ENCODE peak calls at places on chromosomes 1 and 21, in nine cellular contexts. One of them, this sample, is unnamed.

GRCh38 chr1:231049121-231049979 is 9.3 kb upstream of the FAM89A start:
- DNase-seq in testis: no peak
- DNase-seq in PC-3: no peak
- DNase-seq in stomach: no peak
- DNase-seq in uterus: no peak
- DNase-seq in coronary artery: no peak
- DNase-seq in psoas muscle: no peak
- DNase-seq in choroid plexus epithelial cell: no peak
- DNase-seq in LNCaP clone FGC: no peak
- DNase-seq in this sample: no peak

GRCh38 chr1:229572286-229572685 is 13.8 kb upstream of the ABCB10 start:
- DNase-seq in testis: no peak
- DNase-seq in PC-3: no peak
- DNase-seq in stomach: no peak
- DNase-seq in uterus: no peak
- DNase-seq in coronary artery: no peak
- DNase-seq in psoas muscle: no peak
- DNase-seq in choroid plexus epithelial cell: no peak
- DNase-seq in LNCaP clone FGC: no peak
- DNase-seq in this sample: no peak

GRCh38 chr21:21232320-21232719 is 234.1 kb downstream of the NCAM2 start:
- DNase-seq in testis: peak
- DNase-seq in PC-3: peak
- DNase-seq in stomach: no peak
- DNase-seq in uterus: no peak
- DNase-seq in coronary artery: no peak
- DNase-seq in psoas muscle: no peak
- DNase-seq in choroid plexus epithelial cell: peak
- DNase-seq in LNCaP clone FGC: peak
- DNase-seq in this sample: peak

GRCh38 chr21:29938968-29939858 is 583 bp downstream of the GRIK1 start:
- DNase-seq in testis: peak
- DNase-seq in PC-3: no peak
- DNase-seq in stomach: no peak
- DNase-seq in uterus: no peak
- DNase-seq in coronary artery: no peak
- DNase-seq in psoas muscle: no peak
- DNase-seq in choroid plexus epithelial cell: peak
- DNase-seq in LNCaP clone FGC: no peak
- DNase-seq in this sample: peak

GRCh38 chr1:1001631-1002300 is 1.9 kb upstream of the HES4 start:
- DNase-seq in testis: peak
- DNase-seq in PC-3: peak
- DNase-seq in stomach: peak
- DNase-seq in uterus: peak
- DNase-seq in coronary artery: no peak
- DNase-seq in psoas muscle: peak
- DNase-seq in choroid plexus epithelial cell: no peak
- DNase-seq in LNCaP clone FGC: no peak
- DNase-seq in this sample: peak

GRCh38 chr1:193417945-193418744 is 231.7 kb upstream of the B3GALT2 start:
- DNase-seq in testis: no peak
- DNase-seq in PC-3: no peak
- DNase-seq in stomach: no peak
- DNase-seq in uterus: no peak
- DNase-seq in coronary artery: no peak
- DNase-seq in psoas muscle: no peak
- DNase-seq in choroid plexus epithelial cell: peak
- DNase-seq in LNCaP clone FGC: no peak
- DNase-seq in this sample: peak

GRCh38 chr1:153616144-153616884 is at the start of gene S100A14:
- DNase-seq in testis: no peak
- DNase-seq in PC-3: peak
- DNase-seq in stomach: peak
- DNase-seq in uterus: no peak
- DNase-seq in coronary artery: no peak
- DNase-seq in psoas muscle: no peak
- DNase-seq in choroid plexus epithelial cell: no peak
- DNase-seq in LNCaP clone FGC: no peak
- DNase-seq in this sample: no peak

GRCh38 chr1:38361566-38361965 is 315.0 kb upstream of the POU3F1 start:
- DNase-seq in testis: no peak
- DNase-seq in PC-3: no peak
- DNase-seq in stomach: no peak
- DNase-seq in uterus: no peak
- DNase-seq in coronary artery: peak
- DNase-seq in psoas muscle: no peak
- DNase-seq in choroid plexus epithelial cell: no peak
- DNase-seq in LNCaP clone FGC: no peak
- DNase-seq in this sample: no peak

GRCh38 chr1:23506376-23507107 is 22.6 kb upstream of the ASAP3 start:
- DNase-seq in testis: no peak
- DNase-seq in PC-3: no peak
- DNase-seq in stomach: no peak
- DNase-seq in uterus: no peak
- DNase-seq in coronary artery: no peak
- DNase-seq in psoas muscle: no peak
- DNase-seq in choroid plexus epithelial cell: no peak
- DNase-seq in LNCaP clone FGC: no peak
- DNase-seq in this sample: no peak

GRCh38 chr1:102852583-102852982 is 255.7 kb downstream of the COL11A1 start:
- DNase-seq in testis: no peak
- DNase-seq in PC-3: peak
- DNase-seq in stomach: no peak
- DNase-seq in uterus: no peak
- DNase-seq in coronary artery: no peak
- DNase-seq in psoas muscle: no peak
- DNase-seq in choroid plexus epithelial cell: no peak
- DNase-seq in LNCaP clone FGC: no peak
- DNase-seq in this sample: no peak

GRCh38 chr21:27582246-27582945 is 615.5 kb upstream of the ADAMTS5 start:
- DNase-seq in testis: no peak
- DNase-seq in PC-3: no peak
- DNase-seq in stomach: no peak
- DNase-seq in uterus: no peak
- DNase-seq in coronary artery: no peak
- DNase-seq in psoas muscle: no peak
- DNase-seq in choroid plexus epithelial cell: peak
- DNase-seq in LNCaP clone FGC: no peak
- DNase-seq in this sample: peak

GRCh38 chr1:50481142-50481736 is 58.0 kb upstream of the DMRTA2 start:
- DNase-seq in testis: no peak
- DNase-seq in PC-3: no peak
- DNase-seq in stomach: no peak
- DNase-seq in uterus: no peak
- DNase-seq in coronary artery: no peak
- DNase-seq in psoas muscle: no peak
- DNase-seq in choroid plexus epithelial cell: no peak
- DNase-seq in LNCaP clone FGC: no peak
- DNase-seq in this sample: no peak

GRCh38 chr1:165875171-165875570 is 47.8 kb downstream of the UCK2 start:
- DNase-seq in testis: no peak
- DNase-seq in PC-3: no peak
- DNase-seq in stomach: peak
- DNase-seq in uterus: no peak
- DNase-seq in coronary artery: no peak
- DNase-seq in psoas muscle: no peak
- DNase-seq in choroid plexus epithelial cell: no peak
- DNase-seq in LNCaP clone FGC: no peak
- DNase-seq in this sample: no peak

GRCh38 chr1:7584157-7584556 is 186.9 kb upstream of the VAMP3 start:
- DNase-seq in testis: no peak
- DNase-seq in PC-3: no peak
- DNase-seq in stomach: no peak
- DNase-seq in uterus: no peak
- DNase-seq in coronary artery: no peak
- DNase-seq in psoas muscle: no peak
- DNase-seq in choroid plexus epithelial cell: no peak
- DNase-seq in LNCaP clone FGC: no peak
- DNase-seq in this sample: no peak

GRCh38 chr1:75588779-75589475 is 22.0 kb downstream of the SLC44A5 start:
- DNase-seq in testis: no peak
- DNase-seq in PC-3: peak
- DNase-seq in stomach: no peak
- DNase-seq in uterus: no peak
- DNase-seq in coronary artery: no peak
- DNase-seq in psoas muscle: no peak
- DNase-seq in choroid plexus epithelial cell: no peak
- DNase-seq in LNCaP clone FGC: peak
- DNase-seq in this sample: no peak

GRCh38 chr1:186950547-186950946 is 121.8 kb downstream of the PLA2G4A start:
- DNase-seq in testis: no peak
- DNase-seq in PC-3: peak
- DNase-seq in stomach: no peak
- DNase-seq in uterus: no peak
- DNase-seq in coronary artery: no peak
- DNase-seq in psoas muscle: no peak
- DNase-seq in choroid plexus epithelial cell: peak
- DNase-seq in LNCaP clone FGC: no peak
- DNase-seq in this sample: peak

GRCh38 chr1:168498159-168498609 is 45.6 kb downstream of the XCL2 start:
- DNase-seq in testis: no peak
- DNase-seq in PC-3: no peak
- DNase-seq in stomach: no peak
- DNase-seq in uterus: no peak
- DNase-seq in coronary artery: no peak
- DNase-seq in psoas muscle: no peak
- DNase-seq in choroid plexus epithelial cell: peak
- DNase-seq in LNCaP clone FGC: no peak
- DNase-seq in this sample: peak

GRCh38 chr21:20424943-20425342 is 573.3 kb upstream of the NCAM2 start:
- DNase-seq in testis: no peak
- DNase-seq in PC-3: no peak
- DNase-seq in stomach: no peak
- DNase-seq in uterus: no peak
- DNase-seq in coronary artery: no peak
- DNase-seq in psoas muscle: no peak
- DNase-seq in choroid plexus epithelial cell: no peak
- DNase-seq in LNCaP clone FGC: no peak
- DNase-seq in this sample: no peak

GRCh38 chr1:59900640-59901039 is 25.9 kb downstream of the CYP2J2 start:
- DNase-seq in testis: no peak
- DNase-seq in PC-3: no peak
- DNase-seq in stomach: no peak
- DNase-seq in uterus: no peak
- DNase-seq in coronary artery: no peak
- DNase-seq in psoas muscle: no peak
- DNase-seq in choroid plexus epithelial cell: no peak
- DNase-seq in LNCaP clone FGC: no peak
- DNase-seq in this sample: no peak
- TF ChIP-seq CTCF in testis: no peak
- TF ChIP-seq CTCF in PC-3: peak
- TF ChIP-seq CTCF in stomach: no peak
- TF ChIP-seq CTCF in uterus: no peak
- TF ChIP-seq CTCF in coronary artery: no peak
- TF ChIP-seq CTCF in psoas muscle: no peak
- TF ChIP-seq CTCF in choroid plexus epithelial cell: no peak
- TF ChIP-seq CTCF in LNCaP clone FGC: peak
- TF ChIP-seq CTCF in this sample: no peak

GRCh38 chr1:99808391-99809115 is 41.6 kb upstream of the AGL start:
- DNase-seq in testis: peak
- DNase-seq in PC-3: peak
- DNase-seq in stomach: no peak
- DNase-seq in uterus: peak
- DNase-seq in coronary artery: no peak
- DNase-seq in psoas muscle: no peak
- DNase-seq in choroid plexus epithelial cell: peak
- DNase-seq in LNCaP clone FGC: peak
- DNase-seq in this sample: peak
- H3K4me3 ChIP-seq in testis: no peak
- H3K4me3 ChIP-seq in PC-3: peak
- H3K4me3 ChIP-seq in stomach: no peak
- H3K4me3 ChIP-seq in uterus: no peak
- H3K4me3 ChIP-seq in coronary artery: peak
- H3K4me3 ChIP-seq in psoas muscle: peak
- H3K4me3 ChIP-seq in choroid plexus epithelial cell: peak
- H3K4me3 ChIP-seq in LNCaP clone FGC: no peak
- H3K4me3 ChIP-seq in this sample: no peak

GRCh38 chr1:8598060-8598724 is 219.2 kb downstream of the RERE start:
- DNase-seq in testis: peak
- DNase-seq in PC-3: no peak
- DNase-seq in stomach: peak
- DNase-seq in uterus: peak
- DNase-seq in coronary artery: no peak
- DNase-seq in psoas muscle: no peak
- DNase-seq in choroid plexus epithelial cell: peak
- DNase-seq in LNCaP clone FGC: no peak
- DNase-seq in this sample: peak
- TF ChIP-seq CTCF in testis: peak
- TF ChIP-seq CTCF in PC-3: peak
- TF ChIP-seq CTCF in stomach: peak
- TF ChIP-seq CTCF in uterus: peak
- TF ChIP-seq CTCF in coronary artery: peak
- TF ChIP-seq CTCF in psoas muscle: peak
- TF ChIP-seq CTCF in choroid plexus epithelial cell: peak
- TF ChIP-seq CTCF in LNCaP clone FGC: peak
- TF ChIP-seq CTCF in this sample: peak

GRCh38 chr1:151706464-151707415 is 9.9 kb downstream of the CELF3 start:
- DNase-seq in testis: no peak
- DNase-seq in PC-3: no peak
- DNase-seq in stomach: no peak
- DNase-seq in uterus: no peak
- DNase-seq in coronary artery: no peak
- DNase-seq in psoas muscle: no peak
- DNase-seq in choroid plexus epithelial cell: no peak
- DNase-seq in LNCaP clone FGC: no peak
- DNase-seq in this sample: no peak
- H3K4me3 ChIP-seq in testis: no peak
- H3K4me3 ChIP-seq in PC-3: no peak
- H3K4me3 ChIP-seq in stomach: no peak
- H3K4me3 ChIP-seq in uterus: no peak
- H3K4me3 ChIP-seq in coronary artery: no peak
- H3K4me3 ChIP-seq in psoas muscle: no peak
- H3K4me3 ChIP-seq in choroid plexus epithelial cell: no peak
- H3K4me3 ChIP-seq in LNCaP clone FGC: no peak
- H3K4me3 ChIP-seq in this sample: no peak

GRCh38 chr1:63368131-63368530 is 704 bp downstream of the ALG6 start:
- DNase-seq in testis: no peak
- DNase-seq in PC-3: no peak
- DNase-seq in stomach: no peak
- DNase-seq in uterus: no peak
- DNase-seq in coronary artery: no peak
- DNase-seq in psoas muscle: no peak
- DNase-seq in choroid plexus epithelial cell: peak
- DNase-seq in LNCaP clone FGC: no peak
- DNase-seq in this sample: no peak
- TF ChIP-seq CTCF in testis: no peak
- TF ChIP-seq CTCF in PC-3: no peak
- TF ChIP-seq CTCF in stomach: no peak
- TF ChIP-seq CTCF in uterus: no peak
- TF ChIP-seq CTCF in coronary artery: no peak
- TF ChIP-seq CTCF in psoas muscle: no peak
- TF ChIP-seq CTCF in choroid plexus epithelial cell: no peak
- TF ChIP-seq CTCF in LNCaP clone FGC: no peak
- TF ChIP-seq CTCF in this sample: no peak

GRCh38 chr1:145837658-145838057 is 7.8 kb upstream of the NUDT17 start:
- DNase-seq in testis: no peak
- DNase-seq in PC-3: peak
- DNase-seq in stomach: no peak
- DNase-seq in uterus: no peak
- DNase-seq in coronary artery: no peak
- DNase-seq in psoas muscle: no peak
- DNase-seq in choroid plexus epithelial cell: no peak
- DNase-seq in LNCaP clone FGC: no peak
- DNase-seq in this sample: no peak
- H3K4me3 ChIP-seq in testis: no peak
- H3K4me3 ChIP-seq in PC-3: no peak
- H3K4me3 ChIP-seq in stomach: no peak
- H3K4me3 ChIP-seq in uterus: no peak
- H3K4me3 ChIP-seq in coronary artery: no peak
- H3K4me3 ChIP-seq in psoas muscle: no peak
- H3K4me3 ChIP-seq in choroid plexus epithelial cell: no peak
- H3K4me3 ChIP-seq in LNCaP clone FGC: no peak
- H3K4me3 ChIP-seq in this sample: no peak

This sample was measured in astrocyte of the spinal cord.